ENCODE peak calls at places on chromosomes 11 and 22, in nine cellular contexts. M, B, N, J, K, T, L, W and E are unnamed samples.

GRCh38 chr22:23190526-23190925 is 10.2 kb downstream of the BCR start:
- DNase-seq in N (no peak), T (no peak), L (no peak), M (no peak), K (no peak), W (no peak), J (no peak), B (no peak), E (no peak)

GRCh38 chr11:68812526-68812925 is 29.2 kb downstream of the CPT1A start:
- DNase-seq in B (no peak), J (no peak), M (no peak), K (no peak), L (no peak), N (no peak), T (no peak), W (no peak), E (no peak)

GRCh38 chr11:61037694-61038093 is 64.6 kb upstream of the CD5 start:
- DNase-seq in W (peak), N (peak), B (peak), K (peak), J (no peak), L (no peak), M (no peak), T (peak), E (peak)

GRCh38 chr22:47064416-47064815 is 302.0 kb downstream of the TBC1D22A start:
- DNase-seq in T (no peak), L (no peak), N (no peak), J (no peak), K (no peak), W (no peak), B (no peak), M (no peak), E (no peak)

GRCh38 chr11:47589504-47590025 is 3.1 kb downstream of the FAM180B start:
- DNase-seq in B (no peak), L (no peak), J (no peak), M (no peak), K (no peak), N (no peak), T (no peak), W (no peak), E (no peak)

GRCh38 chr11:73752216-73752867 is 8.5 kb downstream of the RAB6A start:
- DNase-seq in J (no peak), M (no peak), K (no peak), B (no peak), L (no peak), N (no peak), W (peak), T (no peak), E (no peak)

GRCh38 chr11:19951558-19952083 is 208.7 kb downstream of the DBX1 start:
- DNase-seq in L (peak), J (no peak), T (peak), W (peak), M (no peak), B (peak), K (peak), N (peak), E (no peak)

GRCh38 chr11:36500315-36500721 is 9.8 kb downstream of the TRAF6 start:
- DNase-seq in L (peak), B (peak), K (peak), T (peak), N (peak), W (peak), M (no peak), J (peak), E (peak)

GRCh38 chr11:11471196-11471595 is 118.1 kb upstream of the CSNK2A3 start:
- DNase-seq in L (no peak), N (no peak), W (no peak), M (no peak), K (no peak), J (no peak), B (no peak), T (no peak), E (no peak)

GRCh38 chr11:74011360-74012071 is 2.6 kb upstream of the UCP3 start:
- DNase-seq in T (peak), N (no peak), W (no peak), B (no peak), K (peak), J (no peak), L (no peak), M (no peak), E (no peak)

GRCh38 chr22:23356094-23356493 is 175.8 kb downstream of the BCR start:
- DNase-seq in W (no peak), J (no peak), M (no peak), L (no peak), B (no peak), K (no peak), N (no peak), T (no peak), E (no peak)

GRCh38 chr11:78022397-78023396 is at the start of gene KCTD14:
- DNase-seq in B (peak), K (peak), N (no peak), L (no peak), M (no peak), W (peak), T (no peak), J (no peak), E (peak)

GRCh38 chr11:32586576-32587190 is 3.1 kb downstream of the EIF3M start:
- DNase-seq in L (no peak), W (peak), J (no peak), N (peak), T (peak), B (peak), M (no peak), K (peak), E (no peak)

GRCh38 chr22:40678493-40679248 is 613 bp upstream of the MCHR1 start:
- DNase-seq in N (no peak), B (no peak), W (no peak), M (no peak), T (no peak), J (no peak), L (no peak), K (no peak), E (no peak)

GRCh38 chr11:96338910-96339703 is 3.9 kb downstream of the MAML2 start:
- DNase-seq in M (no peak), W (peak), T (peak), B (peak), J (no peak), L (no peak), K (peak), N (peak), E (peak)

GRCh38 chr11:30914143-30914762 is 328.1 kb upstream of the MPPED2 start:
- DNase-seq in M (no peak), B (peak), J (no peak), L (no peak), N (peak), T (peak), K (peak), W (peak), E (peak)

GRCh38 chr11:30254307-30255298 is 23.8 kb downstream of the FSHB start:
- DNase-seq in J (no peak), M (no peak), B (peak), W (peak), L (no peak), T (peak), N (no peak), K (peak), E (no peak)

GRCh38 chr11:59668188-59668949 is 468 bp downstream of the PATL1 start:
- DNase-seq in T (peak), N (peak), J (peak), B (peak), M (peak), W (no peak), K (peak), L (no peak), E (peak)

GRCh38 chr22:19430890-19431541 is 517 bp downstream of the HIRA start:
- DNase-seq in N (peak), W (peak), K (peak), B (peak), J (no peak), M (no peak), T (peak), L (no peak), E (peak)

GRCh38 chr11:95434489-95435057 is 203.6 kb upstream of the SESN3 start:
- DNase-seq in J (no peak), M (no peak), L (no peak), N (no peak), B (no peak), K (no peak), W (no peak), T (no peak), E (no peak)

GRCh38 chr11:95264881-95265280 is 33.9 kb upstream of the SESN3 start:
- DNase-seq in T (no peak), B (no peak), M (no peak), W (no peak), N (no peak), K (no peak), J (no peak), L (no peak), E (no peak)

GRCh38 chr11:3037041-3037944 is 19.9 kb downstream of the CARS1 start:
- DNase-seq in L (no peak), K (peak), M (peak), N (peak), W (peak), T (peak), B (peak), J (peak), E (peak)

GRCh38 chr22:35177811-35178210 is 79.5 kb upstream of the HMGXB4 start:
- DNase-seq in B (no peak), T (no peak), M (no peak), W (no peak), L (no peak), N (no peak), J (no peak), K (no peak), E (no peak)

GRCh38 chr11:34167961-34168360 is 62.5 kb downstream of the NAT10 start:
- DNase-seq in K (no peak), T (no peak), L (no peak), N (no peak), J (no peak), W (no peak), M (no peak), B (no peak), E (no peak)

GRCh38 chr22:27726726-27727449 is 74.7 kb downstream of the MN1 start:
- DNase-seq in N (peak), K (peak), W (peak), T (peak), J (peak), L (no peak), B (peak), M (no peak), E (peak)

GRCh38 chr11:61980783-61981541 is 13.5 kb upstream of the FTH1 start:
- DNase-seq in T (no peak), N (peak), W (no peak), B (no peak), M (no peak), J (no peak), K (no peak), L (no peak), E (no peak)

GRCh38 chr11:67400251-67400941 is 1.3 kb downstream of the PPP1CA start:
- DNase-seq in J (no peak), W (no peak), B (no peak), M (no peak), N (no peak), T (no peak), K (no peak), L (no peak), E (no peak)

GRCh38 chr11:117928818-117929567 is at the start of gene TMPRSS13:
- DNase-seq in K (no peak), J (no peak), W (no peak), T (no peak), L (no peak), N (peak), B (no peak), M (no peak), E (no peak)

GRCh38 chr11:65182258-65183170 is 786 bp downstream of the CAPN1 start:
- DNase-seq in L (no peak), J (no peak), T (no peak), N (peak), B (peak), K (peak), M (no peak), W (peak), E (no peak)

GRCh38 chr11:911890-912219 is 1.2 kb upstream of the CHID1 start:
- DNase-seq in J (no peak), T (no peak), L (no peak), W (no peak), M (no peak), K (no peak), N (no peak), B (no peak), E (no peak)

GRCh38 chr11:64305691-64306562 is 603 bp downstream of the ESRRA start:
- DNase-seq in N (peak), L (no peak), W (peak), K (peak), T (peak), M (peak), J (no peak), B (peak), E (peak)

GRCh38 chr11:76835928-76836612 is 24.6 kb upstream of the ACER3 start:
- DNase-seq in W (peak), M (no peak), B (peak), J (peak), N (peak), K (peak), T (peak), L (no peak), E (peak)

GRCh38 chr11:6619021-6619745 is at the start of gene TPP1:
- DNase-seq in N (peak), T (peak), B (peak), J (peak), K (peak), L (peak), M (peak), W (peak), E (peak)

GRCh38 chr11:67082071-67082791 is 25.6 kb downstream of the RHOD start:
- DNase-seq in W (peak), T (no peak), M (no peak), L (no peak), N (no peak), J (no peak), K (no peak), B (peak), E (no peak)

GRCh38 chr22:44758354-44758969 is 6.1 kb downstream of the ARHGAP8 start:
- DNase-seq in L (no peak), T (peak), M (no peak), J (peak), W (peak), K (peak), N (peak), B (peak), E (no peak)